ENCODE peak calls at places on chromosomes 2 and 18, in eight cellular contexts. N is T-helper 1 cell, D is SK-MEL-5, Z is GM04503, V is DMS 273 treated with DMSO at 0.1 percent for 48 hours, M is activated T-cell treated with anti-CD3 and anti-CD28 coated beads for 1 hour, I is GM23248, F is adipocyte. R is an unnamed sample.
A peak's percentile ranks its signal among the peaks of the same experiment; 100 is the strongest.

GRCh38 chr2:132804045-132804444 is 134.0 kb upstream of the LYPD1 start:
- DNase-seq in I (peak; percentile 82), V (no peak), M (no peak), D (peak; percentile 85), Z (no peak), F (peak; percentile 26), N (no peak), R (no peak)

GRCh38 chr2:151338115-151338514 is 19.3 kb upstream of the TNFAIP6 start:
- DNase-seq in D (no peak), F (peak; percentile 20), M (no peak), Z (no peak), I (peak; percentile 41), V (no peak), N (no peak), R (no peak)

GRCh38 chr2:102120261-102121259 is 22.0 kb upstream of the IL1R1 start:
- DNase-seq in V (no peak), D (no peak), N (no peak), F (no peak), I (no peak), Z (no peak), M (no peak), R (no peak)

GRCh38 chr2:101883860-101884259 is 107.9 kb upstream of the IL1R2 start:
- DNase-seq in F (peak; percentile 83), M (no peak), D (peak; percentile 68), N (no peak), I (peak; percentile 78), V (no peak), Z (no peak), R (no peak)

GRCh38 chr2:32227492-32227891 is 37.2 kb downstream of the NLRC4 start:
- DNase-seq in D (no peak), V (no peak), Z (no peak), M (no peak), I (no peak), F (peak; percentile 4), N (no peak), R (no peak)

GRCh38 chr18:21439453-21439852 is 161.1 kb downstream of the ESCO1 start:
- DNase-seq in D (no peak), N (no peak), F (peak; percentile 74), M (no peak), V (no peak), Z (peak; percentile 99), I (peak; percentile 95), R (no peak)

GRCh38 chr2:20585710-20586378 is 65.1 kb downstream of the HS1BP3 start:
- DNase-seq in D (no peak), Z (no peak), M (no peak), V (no peak), F (no peak), N (no peak), I (no peak), R (no peak)

GRCh38 chr18:49055787-49056186 is 105.0 kb upstream of the SMAD7 start:
- DNase-seq in I (peak; percentile 88), V (no peak), F (no peak), N (no peak), D (no peak), M (no peak), Z (peak; percentile 91), R (no peak)

GRCh38 chr2:14982790-14983189 is 350.3 kb downstream of the LRATD1 start:
- DNase-seq in V (no peak), M (no peak), D (no peak), Z (no peak), F (no peak), N (no peak), I (no peak), R (no peak)

GRCh38 chr18:50638623-50639398 is 78.9 kb downstream of the MAPK4 start:
- DNase-seq in N (no peak), V (no peak), D (no peak), I (peak; percentile 7), M (no peak), Z (no peak), F (no peak), R (no peak)

GRCh38 chr2:149597050-149598013 is 9.8 kb upstream of the MMADHC start:
- DNase-seq in Z (peak; percentile 77), I (peak; percentile 92), N (peak; percentile 38), M (peak; percentile 14), D (peak; percentile 82), V (peak; percentile 70), F (peak; percentile 93), R (peak; percentile 15)

GRCh38 chr2:71939588-71940535 is 207.8 kb downstream of the CYP26B1 start:
- DNase-seq in N (no peak), F (no peak), I (no peak), Z (no peak), V (no peak), D (no peak), M (no peak), R (no peak)

GRCh38 chr18:23220355-23220754 is 85.1 kb downstream of the CABLES1 start:
- DNase-seq in N (no peak), M (no peak), D (no peak), I (no peak), Z (no peak), F (no peak), V (no peak), R (no peak)

GRCh38 chr18:63320690-63321265 is 1.2 kb upstream of the BCL2 start:
- DNase-seq in M (peak; percentile 17), N (no peak), D (no peak), Z (no peak), F (no peak), I (no peak), V (no peak), R (peak; percentile 34)

GRCh38 chr2:101380376-101380775 is 6.9 kb downstream of the CREG2 start:
- DNase-seq in F (no peak), N (no peak), V (no peak), I (peak; percentile 85), M (no peak), Z (peak; percentile 31), D (no peak), R (no peak)

GRCh38 chr2:209872675-209873074 is 101.0 kb downstream of the UNC80 start:
- DNase-seq in M (no peak), Z (no peak), D (peak; percentile 92), N (no peak), I (no peak), V (no peak), F (no peak), R (no peak)

GRCh38 chr2:238133499-238134392 is 4.7 kb upstream of the KLHL30 start:
- DNase-seq in V (no peak), F (no peak), M (no peak), Z (no peak), I (no peak), N (no peak), D (no peak), R (no peak)

GRCh38 chr2:79389475-79389874 is 123.4 kb upstream of the CTNNA2 start:
- DNase-seq in N (no peak), V (no peak), F (no peak), M (no peak), D (peak; percentile 88), I (no peak), Z (no peak), R (no peak)

GRCh38 chr2:127052068-127052770 is 54.7 kb downstream of the BIN1 start:
- DNase-seq in N (no peak), D (no peak), V (no peak), I (no peak), M (no peak), Z (no peak), F (no peak), R (no peak)

GRCh38 chr2:6846967-6847695 is 18.6 kb downstream of the CMPK2 start:
- DNase-seq in F (no peak), M (no peak), N (no peak), V (no peak), I (no peak), D (no peak), Z (no peak), R (no peak)

R was measured in CD4-positive, alpha-beta T cell.